ENCODE peak calls at places on chromosomes 7 and 10, in four cellular contexts. N is trophoblast cell; X is stimulated activated CD4-positive, alpha-beta T cell treated with anti-CD3 and anti-CD28 coated beads, Interleukin-15, amount 100 ng/mL, for 24 hours; Y is HFF-Myc. H is an unnamed sample.

GRCh38 chr10:129730272-129730992 is 233.6 kb downstream of the EBF3 start:
- DNase-seq in N (no peak), X (no peak), Y (no peak), H (no peak)

GRCh38 chr7:95045236-95045923 is 138.0 kb downstream of the PPP1R9A start:
- DNase-seq in N (no peak), X (no peak), Y (no peak), H (no peak)

GRCh38 chr10:119306514-119306951 is 99.2 kb downstream of the GRK5 start:
- DNase-seq in N (no peak), X (peak; percentile 74), Y (no peak), H (peak; percentile 78)

GRCh38 chr10:76309744-76310441 is 878.5 kb downstream of the LRMDA start:
- DNase-seq in N (no peak), X (no peak), Y (no peak), H (no peak)

GRCh38 chr7:129343099-129343700 is 91.0 kb upstream of the STRIP2 start:
- DNase-seq in N (peak; percentile 73), X (no peak), Y (peak; percentile 33), H (peak; percentile 4)

GRCh38 chr7:155833651-155834050 is 21.4 kb upstream of the SHH start:
- DNase-seq in N (no peak), X (no peak), Y (no peak), H (no peak)

GRCh38 chr10:77319557-77319956 is 318.1 kb downstream of the KCNMA1 start:
- DNase-seq in N (no peak), X (no peak), Y (peak; percentile 48), H (no peak)

GRCh38 chr7:142984297-142984696 is 22.1 kb upstream of the KEL start:
- DNase-seq in N (no peak), X (no peak), Y (no peak), H (no peak)

GRCh38 chr10:32377458-32378370 is 30.8 kb upstream of the EPC1 start:
- DNase-seq in N (peak; percentile 37), X (peak; percentile 53), Y (no peak), H (no peak)

GRCh38 chr10:126387931-126388911 is at the start of gene ADAM12:
- DNase-seq in N (peak; percentile 96), X (peak; percentile 27), Y (no peak), H (peak; percentile 5)

GRCh38 chr10:87619705-87620104 is 40.0 kb upstream of the PAPSS2 start:
- DNase-seq in N (peak; percentile 61), X (no peak), Y (no peak), H (no peak)

GRCh38 chr7:141675431-141676210 is 26.3 kb downstream of the DENND11 start:
- DNase-seq in N (no peak), X (no peak), Y (no peak), H (peak; percentile 23)

GRCh38 chr10:110337906-110338305 is 33.2 kb upstream of the SMNDC1 start:
- DNase-seq in N (no peak), X (no peak), Y (no peak), H (no peak)

GRCh38 chr7:137996386-137996851 is 5.5 kb downstream of the CREB3L2 start:
- DNase-seq in N (no peak), X (no peak), Y (peak; percentile 93), H (no peak)

GRCh38 chr7:130367836-130368235 is 12.5 kb upstream of the CPA1 start:
- DNase-seq in N (no peak), X (no peak), Y (no peak), H (no peak)

GRCh38 chr7:142443614-142444013 is 185.8 kb upstream of the PRSS58 start:
- DNase-seq in N (no peak), X (no peak), Y (no peak), H (no peak)

GRCh38 chr7:369981-370621 is 80.1 kb downstream of the FOXL3 start:
- DNase-seq in N (peak; percentile 23), X (no peak), Y (no peak), H (no peak)

GRCh38 chr7:157432957-157433576 is 96.3 kb downstream of the DNAJB6 start:
- DNase-seq in N (peak; percentile 64), X (peak; percentile 71), Y (no peak), H (peak; percentile 62)

GRCh38 chr10:129978322-129978721 is 14.2 kb upstream of the EBF3 start:
- DNase-seq in N (no peak), X (no peak), Y (no peak), H (no peak)

GRCh38 chr7:131578602-131579001 is 22.2 kb upstream of the PODXL start:
- DNase-seq in N (no peak), X (no peak), Y (no peak), H (no peak)

GRCh38 chr7:36232971-36233550 is 80.0 kb downstream of the EEPD1 start:
- DNase-seq in N (peak; percentile 62), X (no peak), Y (no peak), H (no peak)

GRCh38 chr7:16918288-16918895 is 36.6 kb upstream of the AGR3 start:
- DNase-seq in N (peak; percentile 85), X (peak; percentile 33), Y (no peak), H (no peak)

GRCh38 chr7:149727053-149727452 is 46.3 kb downstream of the ZNF467 start:
- DNase-seq in N (no peak), X (no peak), Y (no peak), H (no peak)

GRCh38 chr7:140160308-140160707 is 16.5 kb downstream of the KDM7A start:
- DNase-seq in N (no peak), X (no peak), Y (no peak), H (no peak)

GRCh38 chr10:4088354-4089066 is 303.5 kb upstream of the KLF6 start:
- DNase-seq in N (no peak), X (no peak), Y (no peak), H (no peak)

GRCh38 chr10:127157506-127158205 is 38.7 kb downstream of the INSYN2A start:
- DNase-seq in N (no peak), X (no peak), Y (no peak), H (no peak)

GRCh38 chr7:43467406-43467805 is 115.5 kb upstream of the STK17A start:
- DNase-seq in N (no peak), X (no peak), Y (no peak), H (no peak)

GRCh38 chr10:53843691-53844362 is 957.2 kb downstream of the PCDH15 start:
- DNase-seq in N (no peak), X (no peak), Y (no peak), H (no peak)

GRCh38 chr7:42460948-42461347 is 223.9 kb upstream of the GLI3 start:
- DNase-seq in N (no peak), X (no peak), Y (no peak), H (no peak)

GRCh38 chr10:131786756-131787605 is 113.8 kb upstream of the PPP2R2D start:
- DNase-seq in N (peak; percentile 64), X (peak; percentile 57), Y (no peak), H (peak; percentile 36)

GRCh38 chr7:15424468-15424867 is 137.3 kb downstream of the AGMO start:
- DNase-seq in N (no peak), X (no peak), Y (no peak), H (no peak)

GRCh38 chr7:135743907-135744789 is 4.5 kb downstream of the FAM180A start:
- DNase-seq in N (no peak), X (no peak), Y (no peak), H (no peak)

GRCh38 chr7:127478040-127478386 is 85.5 kb upstream of the ZNF800 start:
- DNase-seq in N (no peak), X (no peak), Y (no peak), H (no peak)

GRCh38 chr7:9796241-9796640 is 1177.4 kb upstream of the PHF14 start:
- DNase-seq in N (no peak), X (no peak), Y (no peak), H (no peak)

GRCh38 chr10:102634696-102635095 is 9.6 kb upstream of the TRIM8 start:
- DNase-seq in N (peak; percentile 40), X (no peak), Y (no peak), H (no peak)

GRCh38 chr10:62109532-62110293 is 158.9 kb downstream of the RTKN2 start:
- DNase-seq in N (no peak), X (no peak), Y (no peak), H (no peak)

H was measured in activated T-cell treated with anti-CD3 and anti-CD28 coated beads, Interleukin-2, amount 50 U/mL, for 72 hours.